ENCODE peak calls at places on chromosomes 7 and 10, in four cellular contexts. One of them, this sample, is unnamed.

GRCh38 chr10:48455055-48455391 is 148.5 kb downstream of the MAPK8 start:
- DNase-seq in stimulated activated CD4-positive, alpha-beta T cell treated with anti-CD3 and anti-CD28 coated beads, Interleukin-2, amount 100 ng/mL, for 24 hours: no peak
- DNase-seq in A549: no peak
- DNase-seq in DMS53: no peak
- DNase-seq in this sample: no peak

GRCh38 chr7:128774029-128774689 is 1.4 kb downstream of the OPN1SW start:
- DNase-seq in stimulated activated CD4-positive, alpha-beta T cell treated with anti-CD3 and anti-CD28 coated beads, Interleukin-2, amount 100 ng/mL, for 24 hours: no peak
- DNase-seq in A549: no peak
- DNase-seq in DMS53: no peak
- DNase-seq in this sample: no peak

GRCh38 chr10:124165311-124165710 is 71.9 kb upstream of the CHST15 start:
- DNase-seq in stimulated activated CD4-positive, alpha-beta T cell treated with anti-CD3 and anti-CD28 coated beads, Interleukin-2, amount 100 ng/mL, for 24 hours: no peak
- DNase-seq in A549: no peak
- DNase-seq in DMS53: no peak
- DNase-seq in this sample: no peak

GRCh38 chr7:6242561-6242960 is 29.9 kb downstream of the CYTH3 start:
- DNase-seq in stimulated activated CD4-positive, alpha-beta T cell treated with anti-CD3 and anti-CD28 coated beads, Interleukin-2, amount 100 ng/mL, for 24 hours: no peak
- DNase-seq in A549: no peak
- DNase-seq in DMS53: no peak
- DNase-seq in this sample: no peak

GRCh38 chr10:13953371-13953770 is 366.6 kb downstream of the PRPF18 start:
- DNase-seq in stimulated activated CD4-positive, alpha-beta T cell treated with anti-CD3 and anti-CD28 coated beads, Interleukin-2, amount 100 ng/mL, for 24 hours: no peak
- DNase-seq in A549: no peak
- DNase-seq in DMS53: no peak
- DNase-seq in this sample: no peak

GRCh38 chr10:102344067-102344466 is 51.4 kb upstream of the NFKB2 start:
- DNase-seq in stimulated activated CD4-positive, alpha-beta T cell treated with anti-CD3 and anti-CD28 coated beads, Interleukin-2, amount 100 ng/mL, for 24 hours: no peak
- DNase-seq in A549: no peak
- DNase-seq in DMS53: no peak
- DNase-seq in this sample: peak

GRCh38 chr7:5470167-5470532 is 46.5 kb upstream of the TNRC18 start:
- DNase-seq in stimulated activated CD4-positive, alpha-beta T cell treated with anti-CD3 and anti-CD28 coated beads, Interleukin-2, amount 100 ng/mL, for 24 hours: no peak
- DNase-seq in A549: no peak
- DNase-seq in DMS53: no peak
- DNase-seq in this sample: no peak

GRCh38 chr10:7507887-7508726 is 97.3 kb upstream of the SFMBT2 start:
- DNase-seq in stimulated activated CD4-positive, alpha-beta T cell treated with anti-CD3 and anti-CD28 coated beads, Interleukin-2, amount 100 ng/mL, for 24 hours: peak
- DNase-seq in A549: no peak
- DNase-seq in DMS53: no peak
- DNase-seq in this sample: no peak

GRCh38 chr10:126421745-126422144 is 33.5 kb upstream of the ADAM12 start:
- DNase-seq in stimulated activated CD4-positive, alpha-beta T cell treated with anti-CD3 and anti-CD28 coated beads, Interleukin-2, amount 100 ng/mL, for 24 hours: no peak
- DNase-seq in A549: peak
- DNase-seq in DMS53: peak
- DNase-seq in this sample: no peak

GRCh38 chr10:11602919-11603523 is 8.4 kb downstream of the USP6NL start:
- DNase-seq in stimulated activated CD4-positive, alpha-beta T cell treated with anti-CD3 and anti-CD28 coated beads, Interleukin-2, amount 100 ng/mL, for 24 hours: no peak
- DNase-seq in A549: peak
- DNase-seq in DMS53: peak
- DNase-seq in this sample: peak

GRCh38 chr7:16504019-16504418 is 22.6 kb upstream of the LRRC72 start:
- DNase-seq in stimulated activated CD4-positive, alpha-beta T cell treated with anti-CD3 and anti-CD28 coated beads, Interleukin-2, amount 100 ng/mL, for 24 hours: no peak
- DNase-seq in A549: peak
- DNase-seq in DMS53: no peak
- DNase-seq in this sample: no peak

GRCh38 chr7:45469103-45469502 is 105.1 kb upstream of the ADCY1 start:
- DNase-seq in stimulated activated CD4-positive, alpha-beta T cell treated with anti-CD3 and anti-CD28 coated beads, Interleukin-2, amount 100 ng/mL, for 24 hours: no peak
- DNase-seq in A549: no peak
- DNase-seq in DMS53: no peak
- DNase-seq in this sample: peak

GRCh38 chr7:129093867-129094456 is 39.1 kb upstream of the TNPO3 start:
- DNase-seq in stimulated activated CD4-positive, alpha-beta T cell treated with anti-CD3 and anti-CD28 coated beads, Interleukin-2, amount 100 ng/mL, for 24 hours: no peak
- DNase-seq in A549: no peak
- DNase-seq in DMS53: no peak
- DNase-seq in this sample: no peak

GRCh38 chr7:69906309-69906995 is 308.2 kb downstream of the AUTS2 start:
- DNase-seq in stimulated activated CD4-positive, alpha-beta T cell treated with anti-CD3 and anti-CD28 coated beads, Interleukin-2, amount 100 ng/mL, for 24 hours: no peak
- DNase-seq in A549: no peak
- DNase-seq in DMS53: no peak
- DNase-seq in this sample: no peak

GRCh38 chr7:300048-300447 is 10.1 kb downstream of the FOXL3 start:
- DNase-seq in stimulated activated CD4-positive, alpha-beta T cell treated with anti-CD3 and anti-CD28 coated beads, Interleukin-2, amount 100 ng/mL, for 24 hours: no peak
- DNase-seq in A549: no peak
- DNase-seq in DMS53: no peak
- DNase-seq in this sample: no peak

GRCh38 chr7:122298618-122299017 is 5.9 kb downstream of the FEZF1 start:
- DNase-seq in stimulated activated CD4-positive, alpha-beta T cell treated with anti-CD3 and anti-CD28 coated beads, Interleukin-2, amount 100 ng/mL, for 24 hours: no peak
- DNase-seq in A549: no peak
- DNase-seq in DMS53: peak
- DNase-seq in this sample: no peak

GRCh38 chr7:86961686-86962085 is 97.8 kb downstream of the ELAPOR2 start:
- DNase-seq in stimulated activated CD4-positive, alpha-beta T cell treated with anti-CD3 and anti-CD28 coated beads, Interleukin-2, amount 100 ng/mL, for 24 hours: no peak
- DNase-seq in A549: no peak
- DNase-seq in DMS53: no peak
- DNase-seq in this sample: no peak

GRCh38 chr7:119949053-119949452 is 323.9 kb upstream of the KCND2 start:
- DNase-seq in stimulated activated CD4-positive, alpha-beta T cell treated with anti-CD3 and anti-CD28 coated beads, Interleukin-2, amount 100 ng/mL, for 24 hours: no peak
- DNase-seq in A549: no peak
- DNase-seq in DMS53: no peak
- DNase-seq in this sample: no peak

GRCh38 chr7:2193120-2193519 is 39.6 kb downstream of the MAD1L1 start:
- DNase-seq in stimulated activated CD4-positive, alpha-beta T cell treated with anti-CD3 and anti-CD28 coated beads, Interleukin-2, amount 100 ng/mL, for 24 hours: no peak
- DNase-seq in A549: no peak
- DNase-seq in DMS53: peak
- DNase-seq in this sample: no peak

GRCh38 chr10:28020993-28021982 is 22.4 kb upstream of the ODAD2 start:
- DNase-seq in stimulated activated CD4-positive, alpha-beta T cell treated with anti-CD3 and anti-CD28 coated beads, Interleukin-2, amount 100 ng/mL, for 24 hours: no peak
- DNase-seq in A549: no peak
- DNase-seq in DMS53: no peak
- DNase-seq in this sample: no peak

GRCh38 chr7:19567011-19567410 is 141.8 kb downstream of the POLR1F start:
- DNase-seq in stimulated activated CD4-positive, alpha-beta T cell treated with anti-CD3 and anti-CD28 coated beads, Interleukin-2, amount 100 ng/mL, for 24 hours: no peak
- DNase-seq in A549: no peak
- DNase-seq in DMS53: no peak
- DNase-seq in this sample: no peak

GRCh38 chr10:1600861-1601260 is 136.5 kb downstream of the ADARB2 start:
- DNase-seq in stimulated activated CD4-positive, alpha-beta T cell treated with anti-CD3 and anti-CD28 coated beads, Interleukin-2, amount 100 ng/mL, for 24 hours: no peak
- DNase-seq in A549: no peak
- DNase-seq in DMS53: no peak
- DNase-seq in this sample: no peak

GRCh38 chr10:123301077-123301875 is 147.1 kb downstream of the BUB3 start:
- DNase-seq in stimulated activated CD4-positive, alpha-beta T cell treated with anti-CD3 and anti-CD28 coated beads, Interleukin-2, amount 100 ng/mL, for 24 hours: no peak
- DNase-seq in A549: no peak
- DNase-seq in DMS53: peak
- DNase-seq in this sample: peak

GRCh38 chr7:92646966-92647625 is 56.9 kb upstream of the FAM133B start:
- DNase-seq in stimulated activated CD4-positive, alpha-beta T cell treated with anti-CD3 and anti-CD28 coated beads, Interleukin-2, amount 100 ng/mL, for 24 hours: no peak
- DNase-seq in A549: no peak
- DNase-seq in DMS53: no peak
- DNase-seq in this sample: no peak

GRCh38 chr7:26197153-26198115 is 3.1 kb downstream of the HNRNPA2B1 start:
- DNase-seq in stimulated activated CD4-positive, alpha-beta T cell treated with anti-CD3 and anti-CD28 coated beads, Interleukin-2, amount 100 ng/mL, for 24 hours: no peak
- DNase-seq in A549: no peak
- DNase-seq in DMS53: peak
- DNase-seq in this sample: no peak

GRCh38 chr10:44316187-44316921 is 68.5 kb downstream of the CXCL12 start:
- DNase-seq in stimulated activated CD4-positive, alpha-beta T cell treated with anti-CD3 and anti-CD28 coated beads, Interleukin-2, amount 100 ng/mL, for 24 hours: peak
- DNase-seq in A549: peak
- DNase-seq in DMS53: peak
- DNase-seq in this sample: no peak

GRCh38 chr10:132260083-132260482 is 47.7 kb downstream of the STK32C start:
- DNase-seq in stimulated activated CD4-positive, alpha-beta T cell treated with anti-CD3 and anti-CD28 coated beads, Interleukin-2, amount 100 ng/mL, for 24 hours: no peak
- DNase-seq in A549: no peak
- DNase-seq in DMS53: no peak
- DNase-seq in this sample: no peak

GRCh38 chr10:98209441-98209840 is 58.6 kb downstream of the LOXL4 start:
- DNase-seq in stimulated activated CD4-positive, alpha-beta T cell treated with anti-CD3 and anti-CD28 coated beads, Interleukin-2, amount 100 ng/mL, for 24 hours: no peak
- DNase-seq in A549: no peak
- DNase-seq in DMS53: no peak
- DNase-seq in this sample: no peak

GRCh38 chr7:1596181-1597043 is 26.6 kb upstream of the PSMG3 start:
- DNase-seq in stimulated activated CD4-positive, alpha-beta T cell treated with anti-CD3 and anti-CD28 coated beads, Interleukin-2, amount 100 ng/mL, for 24 hours: no peak
- DNase-seq in A549: no peak
- DNase-seq in DMS53: no peak
- DNase-seq in this sample: no peak

GRCh38 chr10:29324220-29324831 is 35.5 kb downstream of the LYZL1 start:
- DNase-seq in stimulated activated CD4-positive, alpha-beta T cell treated with anti-CD3 and anti-CD28 coated beads, Interleukin-2, amount 100 ng/mL, for 24 hours: no peak
- DNase-seq in A549: no peak
- DNase-seq in DMS53: peak
- DNase-seq in this sample: no peak

GRCh38 chr7:64849250-64849923 is 53.7 kb upstream of the ZNF273 start:
- DNase-seq in stimulated activated CD4-positive, alpha-beta T cell treated with anti-CD3 and anti-CD28 coated beads, Interleukin-2, amount 100 ng/mL, for 24 hours: no peak
- DNase-seq in A549: no peak
- DNase-seq in DMS53: peak
- DNase-seq in this sample: no peak

GRCh38 chr10:6050801-6051445 is 11.2 kb downstream of the IL2RA start:
- DNase-seq in stimulated activated CD4-positive, alpha-beta T cell treated with anti-CD3 and anti-CD28 coated beads, Interleukin-2, amount 100 ng/mL, for 24 hours: peak
- DNase-seq in A549: peak
- DNase-seq in DMS53: peak
- DNase-seq in this sample: peak

GRCh38 chr7:107860981-107861652 is 29.9 kb upstream of the DLD start:
- DNase-seq in stimulated activated CD4-positive, alpha-beta T cell treated with anti-CD3 and anti-CD28 coated beads, Interleukin-2, amount 100 ng/mL, for 24 hours: no peak
- DNase-seq in A549: no peak
- DNase-seq in DMS53: no peak
- DNase-seq in this sample: no peak

GRCh38 chr10:89118091-89118490 is 89.0 kb downstream of the CH25H start:
- DNase-seq in stimulated activated CD4-positive, alpha-beta T cell treated with anti-CD3 and anti-CD28 coated beads, Interleukin-2, amount 100 ng/mL, for 24 hours: no peak
- DNase-seq in A549: no peak
- DNase-seq in DMS53: no peak
- DNase-seq in this sample: no peak

GRCh38 chr7:29884399-29885272 is 78.3 kb downstream of the WIPF3 start:
- DNase-seq in stimulated activated CD4-positive, alpha-beta T cell treated with anti-CD3 and anti-CD28 coated beads, Interleukin-2, amount 100 ng/mL, for 24 hours: no peak
- DNase-seq in A549: no peak
- DNase-seq in DMS53: peak
- DNase-seq in this sample: peak

GRCh38 chr10:131032329-131033165 is 279.0 kb downstream of the TCERG1L start:
- DNase-seq in stimulated activated CD4-positive, alpha-beta T cell treated with anti-CD3 and anti-CD28 coated beads, Interleukin-2, amount 100 ng/mL, for 24 hours: no peak
- DNase-seq in A549: no peak
- DNase-seq in DMS53: no peak
- DNase-seq in this sample: no peak

GRCh38 chr10:123788981-123789380 is 102.6 kb downstream of the CPXM2 start:
- DNase-seq in stimulated activated CD4-positive, alpha-beta T cell treated with anti-CD3 and anti-CD28 coated beads, Interleukin-2, amount 100 ng/mL, for 24 hours: no peak
- DNase-seq in A549: no peak
- DNase-seq in DMS53: no peak
- DNase-seq in this sample: no peak

GRCh38 chr7:56019501-56019900 is 31.7 kb downstream of the PSPH start:
- DNase-seq in stimulated activated CD4-positive, alpha-beta T cell treated with anti-CD3 and anti-CD28 coated beads, Interleukin-2, amount 100 ng/mL, for 24 hours: no peak
- DNase-seq in A549: no peak
- DNase-seq in DMS53: no peak
- DNase-seq in this sample: no peak